ENCODE peak calls at places on chromosomes 7 and 10, in seven cellular contexts. J is CD4-positive, alpha-beta T cell; T is stimulated activated CD8-positive, alpha-beta memory T cell treated with anti-CD3 and anti-CD28 coated beads, Interleukin-4, amount 100 ng/mL, for 48 hours; Z is nephron progenitor cell; G is activated CD4-positive, alpha-beta T cell treated with anti-CD3 and anti-CD28 coated beads, Interleukin-2, amount 10 ng/mL, durations not matched to agents 7 days and 5 days; F is mucosa of descending colon; D is GM04504. K is an unnamed sample.

GRCh38 chr10:131748191-131748590 is 152.6 kb upstream of the PPP2R2D start:
- DNase-seq in G (no peak), J (no peak), Z (no peak), F (no peak), D (no peak), T (no peak), K (no peak)

GRCh38 chr10:48470115-48470892 is 134.6 kb downstream of the ARHGAP22 start:
- DNase-seq in T (peak; percentile 12), J (no peak), F (no peak), Z (peak; percentile 68), D (no peak), G (no peak), K (peak; percentile 78)

GRCh38 chr7:43905209-43905946 is 1.0 kb downstream of the URGCP start:
- DNase-seq in G (no peak), D (no peak), J (no peak), Z (no peak), F (peak; percentile 65), T (no peak), K (peak; percentile 72)

GRCh38 chr10:104113557-104113956 is 8.4 kb upstream of the SFR1 start:
- DNase-seq in T (no peak), J (no peak), Z (no peak), G (no peak), F (no peak), D (no peak), K (no peak)

GRCh38 chr10:22849077-22849810 is 78.6 kb upstream of the ARMC3 start:
- DNase-seq in J (no peak), G (no peak), F (peak; percentile 62), T (no peak), D (no peak), Z (no peak), K (no peak)

GRCh38 chr7:98921608-98922372 is 43.5 kb downstream of the TRRAP start:
- DNase-seq in T (no peak), F (no peak), J (no peak), Z (no peak), G (no peak), D (no peak), K (peak; percentile 33)

GRCh38 chr10:92839191-92840085 is 8.9 kb upstream of the EXOC6 start:
- DNase-seq in J (peak; percentile 25), T (peak; percentile 85), G (peak; percentile 55), Z (peak; percentile 53), F (peak; percentile 78), D (no peak), K (peak; percentile 82)

GRCh38 chr10:60537697-60538096 is 148.0 kb upstream of the ANK3 start:
- DNase-seq in D (no peak), J (no peak), G (no peak), T (no peak), Z (no peak), F (no peak), K (no peak)

GRCh38 chr10:29826801-29827200 is 192.0 kb upstream of the SVIL start:
- DNase-seq in F (no peak), J (no peak), D (no peak), Z (no peak), T (no peak), G (no peak), K (no peak)

GRCh38 chr10:79189853-79190435 is 121.2 kb downstream of the ZMIZ1 start:
- DNase-seq in G (no peak), Z (no peak), D (no peak), F (no peak), J (no peak), T (no peak), K (no peak)

GRCh38 chr10:132302421-132302820 is 5.3 kb downstream of the STK32C start:
- DNase-seq in D (no peak), F (no peak), T (no peak), G (no peak), J (no peak), Z (no peak), K (no peak)

GRCh38 chr7:55657654-55658053 is 85.4 kb upstream of the VOPP1 start:
- DNase-seq in G (no peak), F (no peak), J (no peak), D (no peak), Z (no peak), T (no peak), K (no peak)

K was measured in H9.